ENCODE peak calls at places on chromosomes 5 and 9, in five cellular contexts. B is GM12878, K is SK-N-SH, Z is H1, I is HepG2. R is an unnamed sample.

GRCh38 chr9:112348257-112348992 is 15.0 kb upstream of the PTBP3 start:
- DNase-seq in B (no peak), K (peak; percentile 61), Z (no peak), I (peak; percentile 49), R (no peak)

GRCh38 chr5:35309365-35310130 is 79.3 kb upstream of the PRLR start:
- DNase-seq in B (no peak), K (no peak), Z (no peak), I (no peak), R (no peak)

GRCh38 chr9:109179801-109180523 is 12.9 kb upstream of the FRRS1L start:
- DNase-seq in B (no peak), K (no peak), Z (no peak), I (no peak), R (no peak)

GRCh38 chr9:13805566-13805965 is 508.4 kb downstream of the NFIB start:
- DNase-seq in B (no peak), K (no peak), Z (no peak), I (no peak), R (no peak)

GRCh38 chr5:169804861-169805260 is 167.8 kb downstream of the DOCK2 start:
- DNase-seq in B (no peak), K (no peak), Z (no peak), I (no peak), R (no peak)

GRCh38 chr5:9431496-9432258 is 114.2 kb downstream of the SEMA5A start:
- DNase-seq in B (no peak), K (peak; percentile 44), Z (no peak), I (no peak), R (no peak)

GRCh38 chr5:10658265-10658664 is 94.4 kb downstream of the ANKRD33B start:
- DNase-seq in B (no peak), K (no peak), Z (no peak), I (no peak), R (no peak)

GRCh38 chr5:32312194-32312681 is 501 bp downstream of the MTMR12 start:
- DNase-seq in B (no peak), K (peak; percentile 71), Z (no peak), I (no peak), R (peak; percentile 49)

GRCh38 chr5:109585012-109585599 is 104.6 kb upstream of the MAN2A1 start:
- DNase-seq in B (no peak), K (no peak), Z (no peak), I (no peak), R (no peak)

GRCh38 chr9:95268681-95269080 is 48.8 kb downstream of the FANCC start:
- DNase-seq in B (no peak), K (peak; percentile 77), Z (no peak), I (peak; percentile 69), R (no peak)

GRCh38 chr5:39661026-39661779 is 236.4 kb upstream of the DAB2 start:
- DNase-seq in B (no peak), K (no peak), Z (no peak), I (no peak), R (no peak)

GRCh38 chr5:10602031-10602806 is 38.3 kb downstream of the ANKRD33B start:
- DNase-seq in B (no peak), K (no peak), Z (no peak), I (no peak), R (peak; percentile 97)

GRCh38 chr9:4934976-4935672 is 49.9 kb upstream of the JAK2 start:
- DNase-seq in B (no peak), K (no peak), Z (no peak), I (no peak), R (no peak)
- TF ChIP-seq YY1 in B (no peak), K (no peak), Z (no peak), I (no peak), R (no peak)

DNA sequence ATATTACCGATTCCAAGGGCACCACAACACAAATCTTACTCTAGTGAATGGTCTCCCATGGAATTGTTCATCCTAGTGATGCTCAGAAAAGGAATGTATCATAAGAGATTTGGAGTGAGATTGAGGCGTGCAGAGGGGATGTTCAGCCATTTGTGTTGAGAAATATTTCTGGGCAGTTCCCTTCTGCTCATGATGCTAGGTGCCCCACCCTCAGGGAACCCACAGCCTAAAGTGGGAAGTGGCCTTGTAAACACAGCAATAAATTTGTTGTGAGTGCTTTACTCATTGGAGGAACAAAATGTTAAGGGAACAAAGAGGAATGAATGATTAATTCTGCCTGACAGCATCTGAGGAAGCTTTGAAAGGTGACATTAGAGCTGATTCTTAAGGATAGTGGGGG is 129.9 kb downstream of the TLE4 start:
- DNase-seq in B (no peak), K (no peak), Z (no peak), I (no peak), R (no peak)
- TF ChIP-seq GABPA in B (no peak), K (no peak), Z (no peak), I (no peak), R (no peak)

GRCh38 chr5:89694026-89694540 is 715.5 kb downstream of the CETN3 start:
- DNase-seq in B (no peak), K (no peak), Z (no peak), I (no peak), R (no peak)

GRCh38 chr5:89686081-89686765 is 723.3 kb downstream of the CETN3 start:
- DNase-seq in B (no peak), K (peak; percentile 21), Z (no peak), I (no peak), R (no peak)

GRCh38 chr5:89695371-89695770 is 714.2 kb downstream of the CETN3 start:
- DNase-seq in B (no peak), K (no peak), Z (no peak), I (no peak), R (no peak)

DNA sequence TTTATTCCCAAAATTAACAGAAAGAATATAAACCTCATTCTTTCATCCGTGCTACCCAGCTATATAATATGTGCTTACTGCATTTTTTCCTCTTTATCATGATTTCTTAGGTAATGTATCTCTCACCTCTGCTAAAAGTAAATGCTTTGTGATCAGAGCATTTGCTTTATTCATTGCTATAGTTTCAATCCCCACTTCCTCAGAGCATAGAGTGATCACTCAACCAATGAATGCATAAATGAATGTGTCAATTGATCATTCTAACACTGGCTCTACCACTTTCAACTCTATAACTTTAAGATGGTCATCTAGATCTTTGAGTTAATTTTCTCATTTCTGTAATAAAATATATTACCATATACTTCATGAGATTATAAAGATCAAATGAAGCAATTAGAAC is 719.2 kb downstream of the CETN3 start:
- DNase-seq in B (no peak), K (no peak), Z (no peak), I (no peak), R (no peak)
- TF ChIP-seq YY1 in B (no peak), K (no peak), Z (no peak), I (no peak), R (no peak)

GRCh38 chr5:94771742-94772141 is 153.3 kb downstream of the SLF1 start:
- DNase-seq in B (no peak), K (no peak), Z (no peak), I (no peak), R (no peak)
- TF ChIP-seq GABPA in B (no peak), K (no peak), Z (no peak), I (no peak), R (no peak)

DNA sequence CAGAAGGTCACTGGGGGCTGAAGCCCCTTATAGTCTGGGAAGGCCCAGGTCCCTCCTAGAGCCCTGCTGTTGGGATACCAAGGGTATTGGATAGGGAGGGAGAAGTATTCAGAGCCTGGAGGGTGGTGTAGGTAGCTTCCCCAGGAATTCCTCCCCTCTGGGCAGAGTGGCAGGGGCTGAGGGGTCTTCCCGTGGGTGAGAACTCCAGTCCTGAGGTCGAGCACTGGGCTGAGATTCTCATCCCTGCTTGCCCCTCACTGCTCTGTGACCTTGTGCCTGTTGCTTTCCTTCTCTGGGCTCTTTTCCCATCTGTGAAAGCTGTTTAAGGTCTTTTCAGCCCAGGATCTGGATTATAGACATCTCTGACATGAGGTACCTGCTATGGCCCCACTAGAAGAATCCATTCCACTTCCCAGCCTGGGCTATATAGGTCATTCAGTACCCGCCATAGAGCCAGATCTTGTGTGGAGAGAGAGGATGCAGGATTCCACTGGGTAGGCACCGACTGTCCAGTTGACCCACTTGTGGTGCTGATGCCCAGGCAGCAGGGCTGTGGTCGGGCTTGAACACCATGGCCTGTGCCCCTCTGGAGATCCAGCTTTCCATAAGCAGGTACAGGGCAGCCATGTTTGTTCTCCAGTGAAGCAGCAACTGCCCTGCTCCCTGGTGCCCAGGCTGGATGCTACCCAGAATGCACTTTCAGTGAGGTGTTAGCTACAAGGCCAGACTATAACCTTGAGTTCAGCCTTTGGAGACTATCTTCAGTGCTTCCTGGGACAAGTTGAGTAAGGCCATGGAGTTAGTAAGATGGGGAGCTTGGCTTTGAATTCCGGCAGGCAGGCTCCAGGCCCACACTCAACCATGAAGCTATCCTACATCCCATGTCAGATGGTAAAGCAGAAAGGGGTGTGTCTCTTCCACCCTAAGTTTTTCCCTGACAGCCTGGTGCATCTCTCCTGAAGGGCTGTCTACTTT is 60.1 kb downstream of the AMBP start:
- DNase-seq in B (no peak), K (no peak), Z (no peak), I (no peak), R (no peak)
- TF ChIP-seq YY1 in B (no peak), K (no peak), Z (no peak), I (no peak), R (no peak)

GRCh38 chr9:69030851-69031645 is 4.5 kb upstream of the FXN start:
- DNase-seq in B (no peak), K (no peak), Z (no peak), I (no peak), R (no peak)
- TF ChIP-seq GABPA in B (no peak), K (no peak), Z (no peak), I (no peak), R (no peak)

GRCh38 chr5:173468821-173469251 is 140.6 kb upstream of the STC2 start:
- DNase-seq in B (no peak), K (no peak), Z (no peak), I (no peak), R (no peak)

GRCh38 chr5:173472784-173473278 is 143.6 kb downstream of the BOD1 start:
- DNase-seq in B (no peak), K (no peak), Z (no peak), I (no peak), R (no peak)

GRCh38 chr5:173473293-173473692 is 143.2 kb downstream of the BOD1 start:
- DNase-seq in B (no peak), K (no peak), Z (no peak), I (no peak), R (no peak)

GRCh38 chr5:173474881-173475287 is 141.6 kb downstream of the BOD1 start:
- DNase-seq in B (no peak), K (no peak), Z (no peak), I (no peak), R (no peak)

GRCh38 chr5:173472164-173472563 is 143.9 kb upstream of the STC2 start:
- DNase-seq in B (no peak), K (no peak), Z (no peak), I (peak; percentile 90), R (no peak)
- TF ChIP-seq YY1 in B (no peak), K (no peak), Z (no peak), I (no peak), R (no peak)

DNA sequence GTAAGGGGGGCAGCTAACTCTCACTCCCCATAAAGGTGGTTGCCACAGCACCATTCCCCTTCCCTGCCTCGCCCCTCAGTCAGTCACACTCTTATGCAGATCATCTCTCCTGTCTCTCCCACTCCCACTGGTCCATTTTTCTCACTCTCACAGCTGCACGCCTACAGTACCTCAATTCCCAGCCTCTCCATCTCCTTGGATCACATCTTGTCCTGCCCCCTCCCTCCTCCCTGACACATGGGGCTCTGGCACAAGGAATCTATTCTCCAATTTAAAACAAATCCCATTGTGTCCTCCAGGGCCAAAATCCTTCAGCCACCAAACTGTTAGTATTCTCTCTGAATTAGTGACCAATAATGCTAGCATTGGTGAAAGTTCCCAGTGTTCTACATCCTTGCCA is 114.4 kb downstream of the AUH start:
- DNase-seq in B (no peak), K (no peak), Z (no peak), I (no peak), R (no peak)
- TF ChIP-seq GABPA in B (no peak), K (no peak), Z (no peak), I (no peak), R (no peak)

R was measured in K562.